ENCODE peak calls at places on chromosomes 5 and 9, in six cellular contexts. One of them, this sample, is unnamed.

GRCh38 chr9:125240649-125240999 is 519 bp downstream of the HSPA5 start:
- DNase-seq in GF-D8: no peak
- DNase-seq in stomach: peak; percentile 50
- DNase-seq in G401: no peak
- DNase-seq in KBM-7: no peak
- DNase-seq in amniotic stem cell: no peak
- DNase-seq in this sample: no peak

GRCh38 chr5:59003641-59004040 is 420.8 kb downstream of the RAB3C start:
- DNase-seq in GF-D8: no peak
- DNase-seq in stomach: no peak
- DNase-seq in G401: no peak
- DNase-seq in KBM-7: no peak
- DNase-seq in amniotic stem cell: no peak
- DNase-seq in this sample: no peak

GRCh38 chr5:93017854-93018253 is 563.2 kb downstream of the NR2F1-AS1 start:
- DNase-seq in GF-D8: no peak
- DNase-seq in stomach: no peak
- DNase-seq in G401: no peak
- DNase-seq in KBM-7: no peak
- DNase-seq in amniotic stem cell: peak; percentile 11
- DNase-seq in this sample: no peak

GRCh38 chr5:146072595-146072994 is 32.8 kb downstream of the PLAC8L1 start:
- DNase-seq in GF-D8: no peak
- DNase-seq in stomach: no peak
- DNase-seq in G401: no peak
- DNase-seq in KBM-7: no peak
- DNase-seq in amniotic stem cell: no peak
- DNase-seq in this sample: no peak

GRCh38 chr5:3321923-3322322 is 273.7 kb upstream of the IRX1 start:
- DNase-seq in GF-D8: no peak
- DNase-seq in stomach: no peak
- DNase-seq in G401: no peak
- DNase-seq in KBM-7: no peak
- DNase-seq in amniotic stem cell: no peak
- DNase-seq in this sample: no peak

GRCh38 chr5:123438244-123438643 is 15.0 kb upstream of the CEP120 start:
- DNase-seq in GF-D8: no peak
- DNase-seq in stomach: no peak
- DNase-seq in G401: no peak
- DNase-seq in KBM-7: no peak
- DNase-seq in amniotic stem cell: no peak
- DNase-seq in this sample: peak; percentile 60

GRCh38 chr5:179377421-179378115 is 32.3 kb upstream of the ADAMTS2 start:
- DNase-seq in GF-D8: no peak
- DNase-seq in stomach: peak; percentile 3
- DNase-seq in G401: no peak
- DNase-seq in KBM-7: no peak
- DNase-seq in amniotic stem cell: no peak
- DNase-seq in this sample: no peak

GRCh38 chr9:71608825-71609452 is 159.4 kb downstream of the CEMIP2 start:
- DNase-seq in GF-D8: no peak
- DNase-seq in stomach: no peak
- DNase-seq in G401: no peak
- DNase-seq in KBM-7: no peak
- DNase-seq in amniotic stem cell: no peak
- DNase-seq in this sample: no peak

GRCh38 chr5:54214747-54215146 is 95.6 kb downstream of the ARL15 start:
- DNase-seq in GF-D8: no peak
- DNase-seq in stomach: no peak
- DNase-seq in G401: no peak
- DNase-seq in KBM-7: no peak
- DNase-seq in amniotic stem cell: no peak
- DNase-seq in this sample: no peak

GRCh38 chr5:39505751-39506150 is 81.0 kb upstream of the DAB2 start:
- DNase-seq in GF-D8: no peak
- DNase-seq in stomach: no peak
- DNase-seq in G401: no peak
- DNase-seq in KBM-7: no peak
- DNase-seq in amniotic stem cell: no peak
- DNase-seq in this sample: no peak

GRCh38 chr5:142716963-142717362 is 31.1 kb upstream of the FGF1 start:
- DNase-seq in GF-D8: no peak
- DNase-seq in stomach: peak; percentile 52
- DNase-seq in G401: peak; percentile 81
- DNase-seq in KBM-7: peak; percentile 64
- DNase-seq in amniotic stem cell: no peak
- DNase-seq in this sample: no peak

GRCh38 chr9:21661626-21662025 is 140.8 kb upstream of the MTAP start:
- DNase-seq in GF-D8: no peak
- DNase-seq in stomach: no peak
- DNase-seq in G401: no peak
- DNase-seq in KBM-7: no peak
- DNase-seq in amniotic stem cell: no peak
- DNase-seq in this sample: no peak

GRCh38 chr5:81971086-81971693 is 633 bp upstream of the ATG10 start:
- DNase-seq in GF-D8: no peak
- DNase-seq in stomach: no peak
- DNase-seq in G401: peak; percentile 60
- DNase-seq in KBM-7: no peak
- DNase-seq in amniotic stem cell: no peak
- DNase-seq in this sample: no peak

GRCh38 chr5:171152382-171152781 is 156.7 kb upstream of the TLX3 start:
- DNase-seq in GF-D8: no peak
- DNase-seq in stomach: no peak
- DNase-seq in G401: peak; percentile 14
- DNase-seq in KBM-7: peak; percentile 5
- DNase-seq in amniotic stem cell: no peak
- DNase-seq in this sample: no peak

GRCh38 chr5:56601641-56602071 is 213.7 kb upstream of the MAP3K1 start:
- DNase-seq in GF-D8: no peak
- DNase-seq in stomach: no peak
- DNase-seq in G401: no peak
- DNase-seq in KBM-7: no peak
- DNase-seq in amniotic stem cell: no peak
- DNase-seq in this sample: no peak

GRCh38 chr5:102767864-102768263 is 12.8 kb downstream of the PAM start:
- DNase-seq in GF-D8: no peak
- DNase-seq in stomach: no peak
- DNase-seq in G401: no peak
- DNase-seq in KBM-7: no peak
- DNase-seq in amniotic stem cell: no peak
- DNase-seq in this sample: no peak

GRCh38 chr9:92530893-92531292 is 4.9 kb downstream of the ECM2 start:
- DNase-seq in GF-D8: no peak
- DNase-seq in stomach: no peak
- DNase-seq in G401: no peak
- DNase-seq in KBM-7: no peak
- DNase-seq in amniotic stem cell: no peak
- DNase-seq in this sample: no peak

GRCh38 chr5:119706049-119706448 is 76.7 kb downstream of the FAM170A start:
- DNase-seq in GF-D8: no peak
- DNase-seq in stomach: no peak
- DNase-seq in G401: no peak
- DNase-seq in KBM-7: no peak
- DNase-seq in amniotic stem cell: no peak
- DNase-seq in this sample: no peak

GRCh38 chr5:79992891-79993290 is 1.8 kb upstream of the MTX3 start:
- DNase-seq in GF-D8: no peak
- DNase-seq in stomach: no peak
- DNase-seq in G401: no peak
- DNase-seq in KBM-7: no peak
- DNase-seq in amniotic stem cell: no peak
- DNase-seq in this sample: no peak

GRCh38 chr9:13033959-13034695 is 245.4 kb downstream of the MPDZ start:
- DNase-seq in GF-D8: no peak
- DNase-seq in stomach: peak; percentile 62
- DNase-seq in G401: peak; percentile 63
- DNase-seq in KBM-7: peak; percentile 66
- DNase-seq in amniotic stem cell: no peak
- DNase-seq in this sample: no peak

GRCh38 chr5:66307647-66308257 is 163.7 kb downstream of the SREK1 start:
- DNase-seq in GF-D8: no peak
- DNase-seq in stomach: no peak
- DNase-seq in G401: peak; percentile 76
- DNase-seq in KBM-7: peak; percentile 76
- DNase-seq in amniotic stem cell: peak; percentile 37
- DNase-seq in this sample: no peak

GRCh38 chr5:123035950-123036390 is 555 bp downstream of the PPIC start:
- DNase-seq in GF-D8: no peak
- DNase-seq in stomach: peak; percentile 63
- DNase-seq in G401: peak; percentile 1
- DNase-seq in KBM-7: peak; percentile 49
- DNase-seq in amniotic stem cell: no peak
- DNase-seq in this sample: no peak

GRCh38 chr5:175842947-175843793 is 28.2 kb upstream of the CPLX2 start:
- DNase-seq in GF-D8: no peak
- DNase-seq in stomach: no peak
- DNase-seq in G401: no peak
- DNase-seq in KBM-7: no peak
- DNase-seq in amniotic stem cell: no peak
- DNase-seq in this sample: no peak

GRCh38 chr5:142767925-142768324 is 2.3 kb upstream of the ARHGAP26 start:
- DNase-seq in GF-D8: no peak
- DNase-seq in stomach: no peak
- DNase-seq in G401: no peak
- DNase-seq in KBM-7: no peak
- DNase-seq in amniotic stem cell: no peak
- DNase-seq in this sample: no peak

GRCh38 chr5:104764197-104764596 is 1201.6 kb upstream of the NUDT12 start:
- DNase-seq in GF-D8: no peak
- DNase-seq in stomach: no peak
- DNase-seq in G401: no peak
- DNase-seq in KBM-7: no peak
- DNase-seq in amniotic stem cell: no peak
- DNase-seq in this sample: no peak

GRCh38 chr5:95641803-95642220 is 4.8 kb upstream of the RFESD start:
- DNase-seq in GF-D8: no peak
- DNase-seq in stomach: peak; percentile 85
- DNase-seq in G401: no peak
- DNase-seq in KBM-7: no peak
- DNase-seq in amniotic stem cell: no peak
- DNase-seq in this sample: no peak

GRCh38 chr5:96718635-96719077 is 56.5 kb downstream of the CAST start:
- DNase-seq in GF-D8: no peak
- DNase-seq in stomach: peak; percentile 38
- DNase-seq in G401: no peak
- DNase-seq in KBM-7: no peak
- DNase-seq in amniotic stem cell: no peak
- DNase-seq in this sample: no peak

GRCh38 chr5:90438100-90438499 is 28.5 kb upstream of the CETN3 start:
- DNase-seq in GF-D8: no peak
- DNase-seq in stomach: no peak
- DNase-seq in G401: no peak
- DNase-seq in KBM-7: no peak
- DNase-seq in amniotic stem cell: no peak
- DNase-seq in this sample: no peak

GRCh38 chr9:123456011-123456410 is 100.0 kb downstream of the CRB2 start:
- DNase-seq in GF-D8: no peak
- DNase-seq in stomach: no peak
- DNase-seq in G401: no peak
- DNase-seq in KBM-7: no peak
- DNase-seq in amniotic stem cell: no peak
- DNase-seq in this sample: no peak

GRCh38 chr9:7976167-7976755 is 176.7 kb upstream of the DMAC1 start:
- DNase-seq in GF-D8: peak; percentile 92
- DNase-seq in stomach: no peak
- DNase-seq in G401: no peak
- DNase-seq in KBM-7: peak; percentile 87
- DNase-seq in amniotic stem cell: no peak
- DNase-seq in this sample: peak; percentile 35

GRCh38 chr9:90141723-90142122 is 500.9 kb downstream of the DIRAS2 start:
- DNase-seq in GF-D8: no peak
- DNase-seq in stomach: no peak
- DNase-seq in G401: peak; percentile 25
- DNase-seq in KBM-7: peak; percentile 45
- DNase-seq in amniotic stem cell: peak; percentile 5
- DNase-seq in this sample: no peak